ENCODE peak calls at places on chromosomes 5 and 9, in nine cellular contexts. One of them, this sample, is unnamed.

GRCh38 chr5:32014345-32014744 is 159.8 kb downstream of the GOLPH3 start:
- DNase-seq in neural progenitor cell: no peak
- DNase-seq in PC-3: no peak
- DNase-seq in OCI-LY7: peak; percentile 67
- DNase-seq in GM23248: no peak
- DNase-seq in hepatocyte: no peak
- DNase-seq in HCT116: no peak
- DNase-seq in SK-N-SH: no peak
- DNase-seq in MM.1S: no peak
- DNase-seq in this sample: no peak

GRCh38 chr5:143657814-143658395 is 154.1 kb upstream of the HMHB1 start:
- DNase-seq in HCT116: no peak
- DNase-seq in OCI-LY7: no peak
- DNase-seq in MM.1S: no peak
- DNase-seq in SK-N-SH: no peak
- DNase-seq in neural progenitor cell: no peak
- DNase-seq in GM23248: no peak
- DNase-seq in PC-3: peak; percentile 72
- DNase-seq in hepatocyte: peak; percentile 34
- DNase-seq in this sample: no peak

GRCh38 chr9:134360897-134361296 is 34.6 kb downstream of the RXRA start:
- DNase-seq in MM.1S: no peak
- DNase-seq in SK-N-SH: peak; percentile 92
- DNase-seq in HCT116: no peak
- DNase-seq in PC-3: peak; percentile 24
- DNase-seq in neural progenitor cell: no peak
- DNase-seq in hepatocyte: no peak
- DNase-seq in GM23248: peak; percentile 90
- DNase-seq in OCI-LY7: no peak
- DNase-seq in this sample: no peak

GRCh38 chr9:114953917-114954316 is 23.5 kb upstream of the TNFSF8 start:
- DNase-seq in GM23248: peak; percentile 93
- DNase-seq in OCI-LY7: no peak
- DNase-seq in hepatocyte: peak; percentile 11
- DNase-seq in MM.1S: no peak
- DNase-seq in SK-N-SH: no peak
- DNase-seq in HCT116: no peak
- DNase-seq in neural progenitor cell: no peak
- DNase-seq in PC-3: peak; percentile 83
- DNase-seq in this sample: no peak

GRCh38 chr9:108225371-108225905 is 630.3 kb downstream of the ACTL7B start:
- DNase-seq in OCI-LY7: no peak
- DNase-seq in hepatocyte: no peak
- DNase-seq in MM.1S: no peak
- DNase-seq in GM23248: no peak
- DNase-seq in PC-3: no peak
- DNase-seq in neural progenitor cell: no peak
- DNase-seq in HCT116: no peak
- DNase-seq in SK-N-SH: no peak
- DNase-seq in this sample: no peak

GRCh38 chr5:133945561-133945960 is 22.9 kb downstream of the C5orf15 start:
- DNase-seq in OCI-LY7: no peak
- DNase-seq in GM23248: no peak
- DNase-seq in MM.1S: no peak
- DNase-seq in hepatocyte: no peak
- DNase-seq in neural progenitor cell: no peak
- DNase-seq in PC-3: no peak
- DNase-seq in HCT116: no peak
- DNase-seq in SK-N-SH: no peak
- DNase-seq in this sample: no peak

GRCh38 chr9:128836509-128837145 is 7.0 kb upstream of the SPOUT1 start:
- DNase-seq in GM23248: no peak
- DNase-seq in hepatocyte: no peak
- DNase-seq in SK-N-SH: no peak
- DNase-seq in HCT116: no peak
- DNase-seq in neural progenitor cell: no peak
- DNase-seq in OCI-LY7: no peak
- DNase-seq in MM.1S: no peak
- DNase-seq in PC-3: no peak
- DNase-seq in this sample: no peak

GRCh38 chr5:78320461-78320860 is 26.0 kb upstream of the AP3B1 start:
- DNase-seq in GM23248: peak; percentile 64
- DNase-seq in MM.1S: peak; percentile 25
- DNase-seq in HCT116: peak; percentile 19
- DNase-seq in OCI-LY7: peak; percentile 32
- DNase-seq in PC-3: peak; percentile 42
- DNase-seq in hepatocyte: peak; percentile 13
- DNase-seq in neural progenitor cell: peak; percentile 42
- DNase-seq in SK-N-SH: peak; percentile 26
- DNase-seq in this sample: peak; percentile 67

GRCh38 chr5:20335978-20336377 is 348.0 kb upstream of the CDH18 start:
- DNase-seq in GM23248: no peak
- DNase-seq in SK-N-SH: no peak
- DNase-seq in neural progenitor cell: peak; percentile 3
- DNase-seq in OCI-LY7: no peak
- DNase-seq in PC-3: peak; percentile 37
- DNase-seq in MM.1S: no peak
- DNase-seq in HCT116: no peak
- DNase-seq in hepatocyte: no peak
- DNase-seq in this sample: peak; percentile 9

GRCh38 chr9:68500457-68501158 is 40.1 kb downstream of the TMEM252 start:
- DNase-seq in HCT116: no peak
- DNase-seq in neural progenitor cell: no peak
- DNase-seq in PC-3: peak; percentile 90
- DNase-seq in GM23248: peak; percentile 10
- DNase-seq in SK-N-SH: no peak
- DNase-seq in OCI-LY7: no peak
- DNase-seq in hepatocyte: peak; percentile 30
- DNase-seq in MM.1S: no peak
- DNase-seq in this sample: peak; percentile 3

GRCh38 chr9:120892748-120893584 is 16.0 kb upstream of the PHF19 start:
- DNase-seq in hepatocyte: no peak
- DNase-seq in MM.1S: peak; percentile 96
- DNase-seq in neural progenitor cell: no peak
- DNase-seq in HCT116: no peak
- DNase-seq in PC-3: peak; percentile 85
- DNase-seq in OCI-LY7: peak; percentile 97
- DNase-seq in SK-N-SH: no peak
- DNase-seq in GM23248: peak; percentile 66
- DNase-seq in this sample: no peak

GRCh38 chr5:154371687-154372086 is 74.1 kb upstream of the SAP30L start:
- DNase-seq in HCT116: no peak
- DNase-seq in PC-3: no peak
- DNase-seq in OCI-LY7: no peak
- DNase-seq in MM.1S: no peak
- DNase-seq in SK-N-SH: no peak
- DNase-seq in GM23248: peak; percentile 94
- DNase-seq in neural progenitor cell: no peak
- DNase-seq in hepatocyte: peak; percentile 46
- DNase-seq in this sample: no peak

GRCh38 chr5:57841671-57842375 is 359.2 kb upstream of the ACTBL2 start:
- DNase-seq in hepatocyte: peak; percentile 66
- DNase-seq in SK-N-SH: no peak
- DNase-seq in GM23248: peak; percentile 91
- DNase-seq in HCT116: peak; percentile 65
- DNase-seq in OCI-LY7: no peak
- DNase-seq in MM.1S: no peak
- DNase-seq in neural progenitor cell: peak; percentile 62
- DNase-seq in PC-3: peak; percentile 87
- DNase-seq in this sample: peak; percentile 82

GRCh38 chr5:113770648-113771047 is 257.2 kb downstream of the YTHDC2 start:
- DNase-seq in OCI-LY7: no peak
- DNase-seq in neural progenitor cell: no peak
- DNase-seq in HCT116: no peak
- DNase-seq in MM.1S: no peak
- DNase-seq in GM23248: no peak
- DNase-seq in SK-N-SH: no peak
- DNase-seq in PC-3: no peak
- DNase-seq in hepatocyte: no peak
- DNase-seq in this sample: peak; percentile 10

GRCh38 chr5:167160388-167160787 is 1131.1 kb upstream of the WWC1 start:
- DNase-seq in GM23248: no peak
- DNase-seq in MM.1S: no peak
- DNase-seq in hepatocyte: no peak
- DNase-seq in neural progenitor cell: no peak
- DNase-seq in PC-3: no peak
- DNase-seq in HCT116: no peak
- DNase-seq in SK-N-SH: no peak
- DNase-seq in OCI-LY7: no peak
- DNase-seq in this sample: no peak

GRCh38 chr9:33791117-33791516 is 4.2 kb upstream of the PRSS3 start:
- DNase-seq in SK-N-SH: no peak
- DNase-seq in hepatocyte: no peak
- DNase-seq in MM.1S: no peak
- DNase-seq in HCT116: peak; percentile 48
- DNase-seq in OCI-LY7: no peak
- DNase-seq in neural progenitor cell: no peak
- DNase-seq in PC-3: peak; percentile 87
- DNase-seq in GM23248: peak; percentile 87
- DNase-seq in this sample: no peak

GRCh38 chr5:39226558-39226957 is 7.2 kb upstream of the FYB1 start:
- DNase-seq in HCT116: no peak
- DNase-seq in GM23248: no peak
- DNase-seq in PC-3: no peak
- DNase-seq in neural progenitor cell: no peak
- DNase-seq in SK-N-SH: no peak
- DNase-seq in hepatocyte: no peak
- DNase-seq in MM.1S: no peak
- DNase-seq in OCI-LY7: no peak
- DNase-seq in this sample: no peak

GRCh38 chr5:39225405-39226099 is 6.2 kb upstream of the FYB1 start:
- DNase-seq in hepatocyte: no peak
- DNase-seq in GM23248: no peak
- DNase-seq in HCT116: no peak
- DNase-seq in OCI-LY7: no peak
- DNase-seq in MM.1S: no peak
- DNase-seq in neural progenitor cell: no peak
- DNase-seq in SK-N-SH: no peak
- DNase-seq in PC-3: no peak
- DNase-seq in this sample: no peak

GRCh38 chr5:39223568-39224156 is 4.3 kb upstream of the FYB1 start:
- DNase-seq in PC-3: no peak
- DNase-seq in hepatocyte: no peak
- DNase-seq in HCT116: no peak
- DNase-seq in GM23248: no peak
- DNase-seq in MM.1S: no peak
- DNase-seq in SK-N-SH: no peak
- DNase-seq in OCI-LY7: no peak
- DNase-seq in neural progenitor cell: no peak
- DNase-seq in this sample: no peak

GRCh38 chr5:39226100-39226451 is 6.7 kb upstream of the FYB1 start:
- DNase-seq in OCI-LY7: no peak
- DNase-seq in neural progenitor cell: no peak
- DNase-seq in HCT116: no peak
- DNase-seq in SK-N-SH: no peak
- DNase-seq in PC-3: no peak
- DNase-seq in hepatocyte: no peak
- DNase-seq in GM23248: no peak
- DNase-seq in MM.1S: no peak
- DNase-seq in this sample: no peak

GRCh38 chr5:39224196-39224754 is 4.9 kb upstream of the FYB1 start:
- DNase-seq in OCI-LY7: no peak
- DNase-seq in neural progenitor cell: peak; percentile 33
- DNase-seq in GM23248: peak; percentile 72
- DNase-seq in hepatocyte: peak; percentile 73
- DNase-seq in HCT116: no peak
- DNase-seq in SK-N-SH: no peak
- DNase-seq in PC-3: peak; percentile 92
- DNase-seq in MM.1S: no peak
- DNase-seq in this sample: peak; percentile 15
- H3K27ac ChIP-seq in OCI-LY7: no peak overlapping the region
- H3K27ac ChIP-seq in neural progenitor cell: no peak overlapping the region
- H3K27ac ChIP-seq in GM23248: no peak overlapping the region
- H3K27ac ChIP-seq in hepatocyte: peak overlapping the region; percentile 4
- H3K27ac ChIP-seq in HCT116: no peak overlapping the region
- H3K27ac ChIP-seq in SK-N-SH: no peak overlapping the region
- H3K27ac ChIP-seq in PC-3: peak overlapping the region; percentile 70
- H3K27ac ChIP-seq in MM.1S: no peak overlapping the region
- H3K27ac ChIP-seq in this sample: no peak overlapping the region

DNA sequence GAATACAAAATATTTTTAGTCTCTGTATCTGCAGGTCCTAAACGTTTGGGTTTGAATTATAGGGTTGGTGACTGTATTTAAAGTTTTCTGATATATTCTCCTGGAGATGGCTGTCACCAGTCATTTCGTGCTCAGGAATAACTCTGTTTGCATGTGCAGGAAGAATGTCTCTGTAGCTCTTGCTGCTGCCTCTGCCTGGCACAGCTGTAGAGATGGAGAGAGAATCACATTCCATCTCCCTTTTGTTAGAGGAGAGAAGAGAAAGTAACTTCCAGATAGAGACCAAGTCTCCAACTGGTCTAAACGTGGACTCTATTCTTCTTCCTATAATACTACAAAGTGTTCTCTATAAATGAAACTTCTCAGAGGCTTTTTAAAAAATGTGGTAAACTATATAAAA is 20.5 kb upstream of the STARD4 start:
- DNase-seq in PC-3: no peak
- DNase-seq in OCI-LY7: no peak
- DNase-seq in HCT116: no peak
- DNase-seq in GM23248: peak; percentile 24
- DNase-seq in hepatocyte: no peak
- DNase-seq in SK-N-SH: no peak
- DNase-seq in MM.1S: no peak
- DNase-seq in neural progenitor cell: no peak
- DNase-seq in this sample: no peak
- TF ChIP-seq EZH2phosphoT487 in PC-3: no peak
- TF ChIP-seq EZH2phosphoT487 in OCI-LY7: no peak
- TF ChIP-seq EZH2phosphoT487 in HCT116: no peak
- TF ChIP-seq EZH2phosphoT487 in GM23248: no peak
- TF ChIP-seq EZH2phosphoT487 in hepatocyte: no peak
- TF ChIP-seq EZH2phosphoT487 in SK-N-SH: no peak
- TF ChIP-seq EZH2phosphoT487 in MM.1S: no peak
- TF ChIP-seq EZH2phosphoT487 in neural progenitor cell: no peak
- TF ChIP-seq EZH2phosphoT487 in this sample: no peak

GRCh38 chr5:128154943-128155342 is 71.4 kb downstream of the SLC12A2 start:
- DNase-seq in OCI-LY7: no peak
- DNase-seq in neural progenitor cell: no peak
- DNase-seq in GM23248: peak; percentile 41
- DNase-seq in HCT116: no peak
- DNase-seq in PC-3: no peak
- DNase-seq in SK-N-SH: peak; percentile 32
- DNase-seq in MM.1S: no peak
- DNase-seq in hepatocyte: no peak
- DNase-seq in this sample: no peak
- H3K36me3 ChIP-seq in OCI-LY7: peaks cover 87% of the 10 kb centered on the region
- H3K36me3 ChIP-seq in neural progenitor cell: peaks cover 7% of the 10 kb centered on the region
- H3K36me3 ChIP-seq in GM23248: peaks cover 5% of the 10 kb centered on the region
- H3K36me3 ChIP-seq in HCT116: peaks cover 3% of the 10 kb centered on the region
- H3K36me3 ChIP-seq in PC-3: peaks cover 14% of the 10 kb centered on the region
- H3K36me3 ChIP-seq in SK-N-SH: peaks cover 33% of the 10 kb centered on the region
- H3K36me3 ChIP-seq in MM.1S: peaks cover 3% of the 10 kb centered on the region
- H3K36me3 ChIP-seq in hepatocyte: peaks cover 8% of the 10 kb centered on the region
- H3K36me3 ChIP-seq in this sample: peaks cover 7% of the 10 kb centered on the region

DNA sequence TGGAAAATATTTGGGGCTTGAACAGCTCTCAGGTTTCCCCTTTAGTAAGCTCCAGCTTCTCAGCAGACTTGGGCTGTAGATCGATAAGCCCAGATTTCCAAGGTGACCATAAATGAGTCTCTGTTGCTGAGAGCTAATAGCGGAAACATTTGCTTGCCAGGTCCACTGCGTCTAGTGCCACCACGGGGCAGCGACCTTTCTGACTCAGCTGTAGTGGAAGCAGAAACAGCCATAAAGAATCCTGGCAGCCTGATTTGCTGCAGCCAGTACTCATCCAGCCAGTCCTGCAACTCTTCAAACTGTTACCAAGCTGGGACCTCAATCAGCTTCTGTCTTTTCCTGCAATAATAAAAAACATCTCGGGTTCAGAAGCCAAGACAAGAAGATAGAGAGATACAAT is 241.7 kb downstream of the DOCK8 start:
- DNase-seq in hepatocyte: no peak
- DNase-seq in MM.1S: no peak
- DNase-seq in SK-N-SH: no peak
- DNase-seq in PC-3: peak; percentile 65
- DNase-seq in neural progenitor cell: no peak
- DNase-seq in OCI-LY7: no peak
- DNase-seq in GM23248: no peak
- DNase-seq in HCT116: no peak
- DNase-seq in this sample: no peak
- H3K27ac ChIP-seq in hepatocyte: no peak overlapping the region
- H3K27ac ChIP-seq in MM.1S: no peak overlapping the region
- H3K27ac ChIP-seq in SK-N-SH: no peak overlapping the region
- H3K27ac ChIP-seq in PC-3: no peak overlapping the region
- H3K27ac ChIP-seq in neural progenitor cell: no peak overlapping the region
- H3K27ac ChIP-seq in OCI-LY7: no peak overlapping the region
- H3K27ac ChIP-seq in GM23248: no peak overlapping the region
- H3K27ac ChIP-seq in HCT116: no peak overlapping the region
- H3K27ac ChIP-seq in this sample: no peak overlapping the region